ENCODE peak calls at places on chromosomes 16 and 17, in five cellular contexts. W is GM23338, I is cardiac muscle cell, J is heart right ventricle, U is IMR-90. P is an unnamed sample. For H3K36me3, the result is how much of the 10 kb centered on the place peaks cover.

GRCh38 chr16:49466529-49466831 is 92.9 kb downstream of the C16orf78 start:
- DNase-seq in W (no peak), I (no peak), J (no peak), U (no peak), P (no peak)

GRCh38 chr16:6528217-6528616 is 804.4 kb upstream of the RBFOX1 start:
- DNase-seq in W (no peak), I (no peak), J (no peak), U (no peak), P (no peak)

GRCh38 chr16:50559804-50560514 is 11.8 kb downstream of the NKD1 start:
- DNase-seq in W (no peak), I (no peak), J (no peak), U (no peak), P (no peak)

GRCh38 chr17:39096435-39097158 is 54.8 kb downstream of the PLXDC1 start:
- DNase-seq in W (no peak), I (no peak), J (peak), U (no peak), P (no peak)

GRCh38 chr16:54746596-54746995 is 184.1 kb upstream of the IRX5 start:
- DNase-seq in W (peak), I (no peak), J (no peak), U (no peak), P (no peak)

GRCh38 chr17:72976971-72977767 is 115.3 kb downstream of the SLC39A11 start:
- DNase-seq in W (no peak), I (peak), J (peak), U (peak), P (no peak)

GRCh38 chr17:58172369-58173071 is 5.7 kb downstream of the OR4D2 start:
- DNase-seq in W (peak), I (peak), J (no peak), U (peak), P (no peak)

GRCh38 chr17:10713336-10713735 is 15.9 kb downstream of the ADPRM start:
- DNase-seq in W (no peak), I (no peak), J (no peak), U (peak), P (no peak)

GRCh38 chr17:15744885-15745284 is 12.8 kb downstream of the TBC1D26 start:
- DNase-seq in W (peak), I (no peak), J (no peak), U (no peak), P (no peak)

GRCh38 chr16:10256855-10257641 is 74.8 kb upstream of the GRIN2A start:
- DNase-seq in W (peak), I (peak), J (peak), U (no peak), P (peak)

GRCh38 chr16:85205747-85206471 is 93.6 kb upstream of the CIBAR2 start:
- DNase-seq in W (no peak), I (peak), J (no peak), U (peak), P (no peak)
- H3K4me3 ChIP-seq in W (no peak), I (no peak), J (no peak), U (no peak), P (no peak)

GRCh38 chr16:58620396-58620795 is 9.2 kb downstream of the CNOT1 start:
- DNase-seq in W (no peak), I (no peak), J (no peak), U (no peak), P (no peak)
- H3K36me3 ChIP-seq in W (under half), I (under half), J (under half), U (under half), P (under half)

GRCh38 chr17:36755586-36755985 is 154.2 kb downstream of the MRM1 start:
- DNase-seq in W (peak), I (peak), J (no peak), U (no peak), P (no peak)
- TF ChIP-seq CTCF in W (peak), I (peak), J (no peak), U (peak), P (peak)

GRCh38 chr16:56450275-56450889 is 750 bp downstream of the NUDT21 start:
- DNase-seq in W (peak), I (peak), J (no peak), U (peak), P (peak)

GRCh38 chr16:56451753-56452689 is 667 bp downstream of the OGFOD1 start:
- DNase-seq in W (peak), I (peak), J (peak), U (peak), P (no peak)

GRCh38 chr16:56450901-56451752 is at the start of the genes NUDT21 and OGFOD1:
- DNase-seq in W (peak), I (peak), J (peak), U (peak), P (peak)

GRCh38 chr16:56448005-56448404 is 3.1 kb downstream of the NUDT21 start:
- DNase-seq in W (no peak), I (no peak), J (no peak), U (no peak), P (no peak)
- H3K4me3 ChIP-seq in W (no peak), I (no peak), J (no peak), U (no peak), P (no peak)

GRCh38 chr17:18240449-18240848 is 15.0 kb downstream of the LLGL1 start:
- DNase-seq in W (no peak), I (no peak), J (no peak), U (no peak), P (no peak)

GRCh38 chr17:18245038-18245776 is 13.3 kb downstream of the FLII start:
- DNase-seq in W (no peak), I (no peak), J (no peak), U (no peak), P (no peak)

GRCh38 chr17:18238299-18238698 is 12.9 kb downstream of the LLGL1 start:
- DNase-seq in W (no peak), I (no peak), J (no peak), U (no peak), P (no peak)

GRCh38 chr17:18237461-18237860 is 12.0 kb downstream of the LLGL1 start:
- DNase-seq in W (no peak), I (no peak), J (no peak), U (no peak), P (no peak)

GRCh38 chr17:18241229-18241871 is 15.9 kb downstream of the LLGL1 start:
- DNase-seq in W (peak), I (no peak), J (no peak), U (no peak), P (no peak)
- H3K36me3 ChIP-seq in W (under half), I (under half), J (under half), U (half or more), P (under half)

GRCh38 chr17:59607817-59608403 is 11.8 kb upstream of the CLTC start:
- DNase-seq in W (peak), I (no peak), J (no peak), U (no peak), P (no peak)
- TF ChIP-seq CTCF in W (peak), I (peak), J (no peak), U (peak), P (peak)

GRCh38 chr17:69335018-69335417 is 8.1 kb upstream of the ABCA5 start:
- DNase-seq in W (peak), I (peak), J (no peak), U (peak), P (peak)
- H3K4me3 ChIP-seq in W (no peak), I (no peak), J (no peak), U (no peak), P (no peak)

DNA sequence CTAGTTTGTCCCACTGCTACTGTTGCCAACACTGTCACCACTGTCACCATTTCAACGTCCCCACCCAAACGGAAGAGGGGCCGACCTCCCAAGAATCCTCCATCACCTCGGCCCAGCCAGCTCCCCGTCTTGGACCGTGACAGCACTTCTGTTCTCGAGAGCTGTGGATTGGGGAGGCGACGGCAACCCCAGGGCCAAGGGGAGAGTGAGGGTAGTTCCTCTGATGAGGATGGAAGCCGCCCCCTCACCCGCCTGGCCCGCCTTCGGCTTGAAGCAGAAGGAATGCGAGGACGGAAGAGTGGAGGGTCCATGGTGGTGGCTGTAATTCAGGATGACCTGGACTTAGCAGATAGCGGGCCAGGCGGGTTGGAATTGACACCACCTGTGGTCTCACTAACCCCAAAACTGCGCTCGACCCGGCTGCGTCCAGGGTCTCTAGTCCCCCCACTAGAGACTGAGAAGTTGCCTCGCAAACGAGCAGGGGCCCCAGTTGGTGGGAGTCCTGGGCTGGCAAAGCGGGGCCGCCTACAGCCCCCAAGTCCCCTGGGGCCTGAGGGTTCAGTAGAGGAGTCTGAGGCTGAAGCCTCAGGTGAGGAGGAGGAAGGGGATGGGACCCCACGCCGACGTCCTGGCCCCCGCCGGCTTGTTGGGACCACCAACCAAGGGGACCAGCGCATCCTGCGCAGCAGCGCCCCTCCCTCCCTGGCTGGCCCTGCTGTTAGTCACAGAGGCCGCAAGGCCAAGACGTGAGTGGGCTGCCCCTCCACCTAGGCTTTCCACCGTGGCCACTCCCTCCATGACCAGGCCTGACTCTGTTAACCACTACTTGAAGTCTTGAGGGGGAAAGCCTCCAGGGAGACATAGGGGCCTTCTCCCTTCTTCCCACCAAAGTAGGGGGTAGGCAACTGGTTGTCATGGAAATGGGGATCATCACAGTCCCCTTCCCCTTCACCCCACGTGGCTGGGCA is 9.0 kb upstream of the PHKG2 start:
- DNase-seq in W (no peak), I (no peak), J (no peak), U (no peak), P (no peak)
- H3K36me3 ChIP-seq in W (under half), I (under half), J (under half), U (half or more), P (under half)